ENCODE peak calls at places on chromosomes 7 and 10, in six cellular contexts. One of them, this sample, is unnamed.

GRCh38 chr10:93072225-93072712 is 1.4 kb upstream of the CYP26A1 start:
- DNase-seq in dorsolateral prefrontal cortex: no peak
- DNase-seq in activated CD8-positive, alpha-beta T cell treated with anti-CD3 and anti-CD28 coated beads for 36 hours: peak
- DNase-seq in A549: no peak
- DNase-seq in body of pancreas: no peak
- DNase-seq in endothelial cell: no peak
- DNase-seq in this sample: no peak

GRCh38 chr10:24871006-24871405 is 81.4 kb downstream of the PRTFDC1 start:
- DNase-seq in body of pancreas: no peak
- DNase-seq in dorsolateral prefrontal cortex: no peak
- DNase-seq in activated CD8-positive, alpha-beta T cell treated with anti-CD3 and anti-CD28 coated beads for 36 hours: no peak
- DNase-seq in endothelial cell: no peak
- DNase-seq in A549: no peak
- DNase-seq in this sample: no peak

GRCh38 chr10:122020202-122020601 is 31.2 kb downstream of the TACC2 start:
- DNase-seq in endothelial cell: no peak
- DNase-seq in body of pancreas: no peak
- DNase-seq in A549: no peak
- DNase-seq in dorsolateral prefrontal cortex: no peak
- DNase-seq in activated CD8-positive, alpha-beta T cell treated with anti-CD3 and anti-CD28 coated beads for 36 hours: no peak
- DNase-seq in this sample: no peak

GRCh38 chr10:98267069-98267893 is 713 bp downstream of the LOXL4 start:
- DNase-seq in body of pancreas: no peak
- DNase-seq in dorsolateral prefrontal cortex: no peak
- DNase-seq in endothelial cell: no peak
- DNase-seq in A549: no peak
- DNase-seq in activated CD8-positive, alpha-beta T cell treated with anti-CD3 and anti-CD28 coated beads for 36 hours: no peak
- DNase-seq in this sample: no peak

GRCh38 chr7:139895141-139895829 is 66.2 kb downstream of the TBXAS1 start:
- DNase-seq in activated CD8-positive, alpha-beta T cell treated with anti-CD3 and anti-CD28 coated beads for 36 hours: no peak
- DNase-seq in A549: no peak
- DNase-seq in body of pancreas: no peak
- DNase-seq in dorsolateral prefrontal cortex: no peak
- DNase-seq in endothelial cell: no peak
- DNase-seq in this sample: no peak

GRCh38 chr10:23974886-23975830 is 233.8 kb upstream of the KIAA1217 start:
- DNase-seq in endothelial cell: no peak
- DNase-seq in body of pancreas: no peak
- DNase-seq in A549: no peak
- DNase-seq in activated CD8-positive, alpha-beta T cell treated with anti-CD3 and anti-CD28 coated beads for 36 hours: no peak
- DNase-seq in dorsolateral prefrontal cortex: no peak
- DNase-seq in this sample: no peak

GRCh38 chr10:51397695-51398094 is 301.7 kb downstream of the CSTF2T start:
- DNase-seq in endothelial cell: no peak
- DNase-seq in activated CD8-positive, alpha-beta T cell treated with anti-CD3 and anti-CD28 coated beads for 36 hours: no peak
- DNase-seq in A549: no peak
- DNase-seq in dorsolateral prefrontal cortex: no peak
- DNase-seq in body of pancreas: peak
- DNase-seq in this sample: no peak

GRCh38 chr7:151631149-151631967 is 111.7 kb upstream of the RHEB start:
- DNase-seq in endothelial cell: no peak
- DNase-seq in dorsolateral prefrontal cortex: no peak
- DNase-seq in activated CD8-positive, alpha-beta T cell treated with anti-CD3 and anti-CD28 coated beads for 36 hours: peak
- DNase-seq in A549: peak
- DNase-seq in body of pancreas: no peak
- DNase-seq in this sample: no peak

GRCh38 chr7:40604601-40605438 is 470.0 kb downstream of the SUGCT start:
- DNase-seq in dorsolateral prefrontal cortex: peak
- DNase-seq in activated CD8-positive, alpha-beta T cell treated with anti-CD3 and anti-CD28 coated beads for 36 hours: peak
- DNase-seq in A549: peak
- DNase-seq in endothelial cell: peak
- DNase-seq in body of pancreas: peak
- DNase-seq in this sample: peak

GRCh38 chr10:119165171-119166110 is at the start of gene SFXN4:
- DNase-seq in body of pancreas: peak
- DNase-seq in endothelial cell: peak
- DNase-seq in activated CD8-positive, alpha-beta T cell treated with anti-CD3 and anti-CD28 coated beads for 36 hours: peak
- DNase-seq in dorsolateral prefrontal cortex: peak
- DNase-seq in A549: peak
- DNase-seq in this sample: peak
- TF ChIP-seq CTCF in body of pancreas: no peak
- TF ChIP-seq CTCF in endothelial cell: no peak
- TF ChIP-seq CTCF in activated CD8-positive, alpha-beta T cell treated with anti-CD3 and anti-CD28 coated beads for 36 hours: no peak
- TF ChIP-seq CTCF in dorsolateral prefrontal cortex: peak
- TF ChIP-seq CTCF in A549: no peak
- TF ChIP-seq CTCF in this sample: no peak

DNA sequence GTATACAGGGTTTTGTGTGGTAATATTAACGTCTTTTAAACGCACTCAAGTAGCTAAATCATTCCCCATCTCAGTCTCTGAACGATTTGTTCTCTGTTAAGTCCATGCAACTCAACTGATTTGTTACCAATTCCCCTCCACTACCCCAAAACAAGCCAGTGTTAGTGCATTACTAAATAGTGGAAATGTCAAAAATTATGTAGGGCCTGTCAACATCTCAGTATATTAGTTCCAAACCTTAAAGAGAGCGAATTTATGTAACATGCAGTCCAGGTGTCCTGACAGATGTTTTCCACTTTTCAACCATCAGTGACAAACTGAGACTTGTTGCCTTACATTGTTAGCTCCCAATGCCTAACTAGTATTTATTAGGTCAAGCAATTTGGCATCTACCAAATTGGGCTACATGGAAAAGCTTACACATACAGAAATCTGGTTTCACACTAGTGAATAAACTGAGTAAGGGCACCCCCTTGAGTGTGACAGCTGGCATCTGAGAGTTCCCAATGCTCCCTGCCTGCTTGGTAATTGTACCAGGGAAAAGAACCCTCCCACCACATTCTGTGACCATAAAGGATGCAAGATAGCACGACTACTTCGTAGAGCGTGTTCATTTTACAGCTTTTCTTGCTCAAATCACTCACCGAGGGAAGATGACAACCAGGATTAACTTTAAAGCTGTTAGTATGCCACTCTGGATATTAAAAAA is 12.1 kb downstream of the HNRNPA2B1 start:
- DNase-seq in A549: no peak
- DNase-seq in body of pancreas: no peak
- DNase-seq in activated CD8-positive, alpha-beta T cell treated with anti-CD3 and anti-CD28 coated beads for 36 hours: peak
- DNase-seq in dorsolateral prefrontal cortex: no peak
- DNase-seq in endothelial cell: no peak
- DNase-seq in this sample: no peak
- TF ChIP-seq CTCF in A549: no peak
- TF ChIP-seq CTCF in body of pancreas: no peak
- TF ChIP-seq CTCF in activated CD8-positive, alpha-beta T cell treated with anti-CD3 and anti-CD28 coated beads for 36 hours: no peak
- TF ChIP-seq CTCF in dorsolateral prefrontal cortex: no peak
- TF ChIP-seq CTCF in endothelial cell: no peak
- TF ChIP-seq CTCF in this sample: no peak

GRCh38 chr7:38141187-38141586 is 36.9 kb upstream of the STARD3NL start:
- DNase-seq in endothelial cell: no peak
- DNase-seq in body of pancreas: no peak
- DNase-seq in activated CD8-positive, alpha-beta T cell treated with anti-CD3 and anti-CD28 coated beads for 36 hours: no peak
- DNase-seq in dorsolateral prefrontal cortex: no peak
- DNase-seq in A549: no peak
- DNase-seq in this sample: no peak
- TF ChIP-seq CTCF in endothelial cell: no peak
- TF ChIP-seq CTCF in body of pancreas: no peak
- TF ChIP-seq CTCF in activated CD8-positive, alpha-beta T cell treated with anti-CD3 and anti-CD28 coated beads for 36 hours: no peak
- TF ChIP-seq CTCF in dorsolateral prefrontal cortex: no peak
- TF ChIP-seq CTCF in A549: no peak
- TF ChIP-seq CTCF in this sample: no peak

GRCh38 chr10:69123306-69123746 is 652 bp upstream of the VPS26A start:
- DNase-seq in activated CD8-positive, alpha-beta T cell treated with anti-CD3 and anti-CD28 coated beads for 36 hours: no peak
- DNase-seq in A549: peak
- DNase-seq in body of pancreas: peak
- DNase-seq in dorsolateral prefrontal cortex: no peak
- DNase-seq in endothelial cell: peak
- DNase-seq in this sample: peak
- TF ChIP-seq CTCF in activated CD8-positive, alpha-beta T cell treated with anti-CD3 and anti-CD28 coated beads for 36 hours: peak
- TF ChIP-seq CTCF in A549: no peak
- TF ChIP-seq CTCF in body of pancreas: no peak
- TF ChIP-seq CTCF in dorsolateral prefrontal cortex: no peak
- TF ChIP-seq CTCF in endothelial cell: no peak
- TF ChIP-seq CTCF in this sample: peak

DNA sequence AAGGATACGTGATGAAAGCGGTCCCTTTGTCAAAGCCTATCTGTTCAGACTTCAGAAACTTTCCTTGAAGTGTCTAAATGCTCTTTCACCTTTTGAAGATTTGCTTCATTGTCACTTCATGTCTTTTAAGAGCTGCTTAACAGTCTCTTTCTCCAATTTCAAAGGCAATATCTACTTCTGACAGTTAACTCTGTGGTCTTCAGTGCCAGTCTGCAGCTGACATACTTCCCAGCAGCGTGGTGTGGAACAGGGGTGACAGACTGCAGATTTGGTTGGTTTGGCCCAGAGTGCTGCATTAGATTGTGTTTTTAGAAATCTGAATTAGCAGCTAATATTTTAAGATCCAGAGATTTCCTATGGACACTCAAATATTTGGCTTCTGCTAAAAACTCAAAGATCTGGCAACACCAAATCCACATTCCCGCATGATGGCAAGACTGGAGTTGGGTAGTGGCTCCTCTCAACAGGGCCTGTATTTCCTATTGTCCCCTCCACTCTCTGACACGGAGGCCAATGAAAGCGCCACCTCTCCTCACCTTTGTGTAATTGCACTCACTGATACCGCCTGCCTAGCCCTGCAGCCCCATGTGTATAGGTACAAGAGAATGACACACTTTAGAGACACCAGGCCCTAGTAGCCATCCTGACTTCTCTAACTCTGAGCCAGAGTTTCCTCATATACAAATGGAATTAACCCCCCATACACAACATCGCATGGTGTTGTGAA is 11.5 kb downstream of the SCRN1 start:
- DNase-seq in A549: peak
- DNase-seq in body of pancreas: peak
- DNase-seq in activated CD8-positive, alpha-beta T cell treated with anti-CD3 and anti-CD28 coated beads for 36 hours: peak
- DNase-seq in endothelial cell: peak
- DNase-seq in dorsolateral prefrontal cortex: no peak
- DNase-seq in this sample: no peak
- TF ChIP-seq CTCF in A549: no peak
- TF ChIP-seq CTCF in body of pancreas: no peak
- TF ChIP-seq CTCF in activated CD8-positive, alpha-beta T cell treated with anti-CD3 and anti-CD28 coated beads for 36 hours: no peak
- TF ChIP-seq CTCF in endothelial cell: peak
- TF ChIP-seq CTCF in dorsolateral prefrontal cortex: no peak
- TF ChIP-seq CTCF in this sample: no peak

GRCh38 chr7:29955799-29956476 is 33.7 kb downstream of the SCRN1 start:
- DNase-seq in activated CD8-positive, alpha-beta T cell treated with anti-CD3 and anti-CD28 coated beads for 36 hours: peak
- DNase-seq in body of pancreas: no peak
- DNase-seq in endothelial cell: peak
- DNase-seq in A549: no peak
- DNase-seq in dorsolateral prefrontal cortex: no peak
- DNase-seq in this sample: peak
- TF ChIP-seq CTCF in activated CD8-positive, alpha-beta T cell treated with anti-CD3 and anti-CD28 coated beads for 36 hours: no peak
- TF ChIP-seq CTCF in body of pancreas: no peak
- TF ChIP-seq CTCF in endothelial cell: no peak
- TF ChIP-seq CTCF in A549: no peak
- TF ChIP-seq CTCF in dorsolateral prefrontal cortex: no peak
- TF ChIP-seq CTCF in this sample: no peak

DNA sequence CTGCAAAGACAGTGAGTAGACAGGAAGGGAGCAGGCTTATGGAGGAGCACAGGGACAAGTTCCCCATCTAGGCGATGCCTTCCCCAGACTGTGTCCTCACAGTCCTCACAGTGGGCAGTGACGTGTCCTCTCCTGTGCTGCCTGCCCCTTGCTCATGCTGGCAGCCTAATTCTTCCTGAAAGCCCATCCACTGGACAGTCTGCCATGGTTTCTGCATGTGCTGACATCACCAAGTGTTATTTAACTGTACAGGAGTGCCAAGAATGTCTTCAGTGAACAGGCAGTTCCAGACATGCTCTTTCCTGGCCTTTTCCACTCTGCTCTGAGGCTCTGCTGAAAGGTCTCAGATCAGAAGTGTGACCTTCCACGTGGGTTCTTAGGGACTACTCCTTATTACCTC is 54.1 kb downstream of the ZNF248 start:
- DNase-seq in dorsolateral prefrontal cortex: no peak
- DNase-seq in endothelial cell: no peak
- DNase-seq in body of pancreas: no peak
- DNase-seq in activated CD8-positive, alpha-beta T cell treated with anti-CD3 and anti-CD28 coated beads for 36 hours: no peak
- DNase-seq in A549: no peak
- DNase-seq in this sample: no peak
- TF ChIP-seq CTCF in dorsolateral prefrontal cortex: no peak
- TF ChIP-seq CTCF in endothelial cell: no peak
- TF ChIP-seq CTCF in body of pancreas: no peak
- TF ChIP-seq CTCF in activated CD8-positive, alpha-beta T cell treated with anti-CD3 and anti-CD28 coated beads for 36 hours: no peak
- TF ChIP-seq CTCF in A549: no peak
- TF ChIP-seq CTCF in this sample: no peak

DNA sequence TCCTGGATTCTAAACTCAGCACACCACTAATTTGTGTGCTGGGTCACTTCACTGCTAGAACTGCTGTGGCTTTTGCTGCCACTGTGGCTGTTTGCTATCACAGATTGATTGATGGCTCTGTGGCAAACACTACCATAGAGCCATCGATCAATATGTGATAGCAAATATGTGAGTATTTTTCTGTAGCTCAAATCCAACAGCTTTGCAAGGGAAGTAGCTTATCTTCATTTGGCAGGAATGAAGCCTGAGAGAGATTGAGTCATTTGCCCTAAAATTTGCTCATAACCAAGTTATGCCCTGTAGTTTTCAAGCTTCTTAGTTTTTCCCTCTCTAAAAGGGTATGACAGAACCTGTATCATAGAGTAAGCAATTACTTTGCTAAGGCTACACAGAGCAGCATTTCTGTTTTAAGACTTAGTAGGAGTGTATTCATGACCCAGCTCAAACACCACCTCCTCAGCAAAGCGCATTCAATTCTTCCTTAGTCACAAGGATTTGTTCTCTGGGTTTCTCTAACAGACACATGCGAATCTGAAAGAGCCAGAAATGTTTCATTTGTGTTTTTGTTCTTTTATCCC is 43.1 kb downstream of the MINPP1 start:
- DNase-seq in body of pancreas: no peak
- DNase-seq in endothelial cell: no peak
- DNase-seq in dorsolateral prefrontal cortex: no peak
- DNase-seq in A549: no peak
- DNase-seq in activated CD8-positive, alpha-beta T cell treated with anti-CD3 and anti-CD28 coated beads for 36 hours: no peak
- DNase-seq in this sample: no peak
- TF ChIP-seq CTCF in body of pancreas: no peak
- TF ChIP-seq CTCF in endothelial cell: no peak
- TF ChIP-seq CTCF in dorsolateral prefrontal cortex: no peak
- TF ChIP-seq CTCF in A549: no peak
- TF ChIP-seq CTCF in activated CD8-positive, alpha-beta T cell treated with anti-CD3 and anti-CD28 coated beads for 36 hours: no peak
- TF ChIP-seq CTCF in this sample: no peak

This sample was measured in CD14-positive monocyte.